ENCODE peak calls at places on chromosomes 12 and 14, in four cellular contexts. R is heart left ventricle, S is HEK293T, B is progenitor cell of endocrine pancreas. W is an unnamed sample.

GRCh38 chr14:65070710-65071033 is 31.6 kb downstream of the MAX start:
- DNase-seq in R (peak), S (no peak), B (no peak), W (no peak)

GRCh38 chr14:101965145-101965531 is 765 bp downstream of the DYNC1H1 start:
- DNase-seq in R (peak), S (peak), B (peak), W (no peak)

GRCh38 chr14:102206901-102207300 is 67.2 kb downstream of the WDR20 start:
- DNase-seq in R (no peak), S (no peak), B (no peak), W (no peak)

GRCh38 chr12:53211476-53212381 is 4.7 kb upstream of the ITGB7 start:
- DNase-seq in R (no peak), S (peak), B (no peak), W (peak)

GRCh38 chr14:100875126-100875525 is 28.4 kb downstream of the RTL1 start:
- DNase-seq in R (no peak), S (no peak), B (no peak), W (no peak)

GRCh38 chr14:106831322-106831720 is 1304.9 kb downstream of the TMEM121 start:
- DNase-seq in R (no peak), S (no peak), B (no peak), W (no peak)

GRCh38 chr12:70049596-70050360 is 193.5 kb upstream of the CNOT2 start:
- DNase-seq in R (no peak), S (no peak), B (no peak), W (no peak)

GRCh38 chr12:64610660-64611429 is 550 bp downstream of the RASSF3 start:
- DNase-seq in R (peak), S (peak), B (peak), W (peak)

GRCh38 chr14:45426685-45427282 is 173.8 kb upstream of the MIS18BP1 start:
- DNase-seq in R (no peak), S (peak), B (no peak), W (peak)

GRCh38 chr14:100375963-100376735 is 53.0 kb downstream of the SLC25A47 start:
- DNase-seq in R (peak), S (peak), B (peak), W (peak)

GRCh38 chr14:68263563-68264350 is 444.2 kb downstream of the RAD51B start:
- DNase-seq in R (no peak), S (no peak), B (no peak), W (no peak)

GRCh38 chr12:65278576-65279386 is at the start of gene MSRB3:
- DNase-seq in R (peak), S (peak), B (peak), W (peak)

GRCh38 chr12:45994736-45995135 is 4.4 kb upstream of the SCAF11 start:
- DNase-seq in R (no peak), S (no peak), B (no peak), W (no peak)

GRCh38 chr12:122079038-122079531 is 529 bp downstream of the MLXIP start:
- DNase-seq in R (peak), S (no peak), B (no peak), W (no peak)

GRCh38 chr12:120413901-120414695 is 23.8 kb upstream of the COX6A1 start:
- DNase-seq in R (peak), S (no peak), B (no peak), W (no peak)

GRCh38 chr14:81157431-81157830 is 63.3 kb downstream of the GTF2A1 start:
- DNase-seq in R (no peak), S (no peak), B (no peak), W (no peak)

GRCh38 chr12:132818562-132818961 is 10.1 kb downstream of the GOLGA3 start:
- DNase-seq in R (no peak), S (no peak), B (no peak), W (no peak)

GRCh38 chr12:44159211-44159610 is 323.3 kb downstream of the TMEM117 start:
- DNase-seq in R (no peak), S (no peak), B (no peak), W (no peak)

GRCh38 chr14:21902561-21903199 is 229.1 kb upstream of the OR4E1 start:
- DNase-seq in R (no peak), S (no peak), B (no peak), W (no peak)

GRCh38 chr12:53067074-53067992 is 11.9 kb downstream of the SPRYD3 start:
- DNase-seq in R (no peak), S (no peak), B (no peak), W (no peak)

GRCh38 chr12:123948401-123949117 is 24.1 kb downstream of the CCDC92 start:
- DNase-seq in R (no peak), S (no peak), B (no peak), W (no peak)

GRCh38 chr12:113826805-113827204 is 139.3 kb downstream of the RBM19 start:
- DNase-seq in R (no peak), S (no peak), B (no peak), W (no peak)

GRCh38 chr12:10082057-10082874 is 16.5 kb downstream of the CLEC1A start:
- DNase-seq in R (no peak), S (no peak), B (no peak), W (no peak)

GRCh38 chr12:107884769-107885694 is 110.5 kb downstream of the ASCL4 start:
- DNase-seq in R (peak), S (peak), B (peak), W (peak)